ENCODE peak calls at places on chromosomes 7 and 10, in eight cellular contexts. P is adrenal gland, Y is breast epithelium, L is GM13977, N is endodermal cell, O is A549, F is astrocyte of the spinal cord, G is neural crest cell. Q is an unnamed sample.
A peak's percentile ranks its signal among the peaks of the same experiment; 100 is the strongest.

GRCh38 chr7:94145602-94146001 is 141.4 kb upstream of the BET1 start:
- DNase-seq in P (no peak), Y (no peak), L (no peak), N (no peak), O (peak; percentile 26), F (peak; percentile 44), G (no peak), Q (no peak)

GRCh38 chr7:1889556-1890181 is 219.6 kb downstream of the ELFN1 start:
- DNase-seq in P (no peak), Y (no peak), L (no peak), N (no peak), O (no peak), F (peak; percentile 76), G (no peak), Q (peak; percentile 10)

GRCh38 chr7:20504060-20504459 is 111.4 kb upstream of the ABCB5 start:
- DNase-seq in P (no peak), Y (no peak), L (no peak), N (no peak), O (no peak), F (no peak), G (no peak), Q (no peak)

GRCh38 chr7:6197801-6198551 is 74.4 kb downstream of the CYTH3 start:
- DNase-seq in P (no peak), Y (no peak), L (no peak), N (no peak), O (no peak), F (no peak), G (no peak), Q (no peak)

GRCh38 chr7:48101880-48102448 is 12.9 kb downstream of the UPP1 start:
- DNase-seq in P (peak; percentile 47), Y (no peak), L (no peak), N (peak; percentile 60), O (no peak), F (no peak), G (no peak), Q (no peak)

GRCh38 chr10:25699631-25700030 is 234.4 kb upstream of the MYO3A start:
- DNase-seq in P (no peak), Y (no peak), L (no peak), N (no peak), O (no peak), F (no peak), G (no peak), Q (no peak)

GRCh38 chr10:114542373-114542772 is 115.7 kb downstream of the ABLIM1 start:
- DNase-seq in P (no peak), Y (no peak), L (no peak), N (no peak), O (no peak), F (no peak), G (no peak), Q (no peak)

GRCh38 chr7:73899731-73900142 is 38.8 kb downstream of the TMEM270 start:
- DNase-seq in P (no peak), Y (no peak), L (no peak), N (peak; percentile 48), O (no peak), F (peak; percentile 68), G (no peak), Q (no peak)

GRCh38 chr10:102555781-102556328 is 52.1 kb downstream of the SUFU start:
- DNase-seq in P (peak; percentile 71), Y (no peak), L (no peak), N (no peak), O (no peak), F (peak; percentile 77), G (no peak), Q (no peak)

GRCh38 chr10:123331438-123331837 is 177.2 kb downstream of the BUB3 start:
- DNase-seq in P (no peak), Y (no peak), L (no peak), N (no peak), O (no peak), F (peak; percentile 5), G (no peak), Q (no peak)

GRCh38 chr10:110163192-110163773 is 44.1 kb upstream of the MXI1 start:
- DNase-seq in P (no peak), Y (no peak), L (no peak), N (peak; percentile 74), O (no peak), F (no peak), G (no peak), Q (no peak)

GRCh38 chr7:19519443-19519977 is 189.3 kb downstream of the POLR1F start:
- DNase-seq in P (no peak), Y (no peak), L (no peak), N (no peak), O (no peak), F (peak; percentile 74), G (no peak), Q (no peak)

GRCh38 chr7:144982133-144982532 is 146.3 kb upstream of the TPK1 start:
- DNase-seq in P (no peak), Y (no peak), L (no peak), N (no peak), O (no peak), F (no peak), G (no peak), Q (no peak)

GRCh38 chr7:2182461-2182860 is 50.3 kb downstream of the MAD1L1 start:
- DNase-seq in P (no peak), Y (no peak), L (peak; percentile 82), N (no peak), O (no peak), F (no peak), G (no peak), Q (no peak)

GRCh38 chr10:24866615-24867583 is 85.5 kb downstream of the PRTFDC1 start:
- DNase-seq in P (peak; percentile 86), Y (no peak), L (no peak), N (peak; percentile 56), O (peak; percentile 58), F (peak; percentile 77), G (no peak), Q (no peak)

GRCh38 chr7:94173436-94173835 is 169.3 kb upstream of the BET1 start:
- DNase-seq in P (no peak), Y (no peak), L (no peak), N (no peak), O (no peak), F (no peak), G (no peak), Q (no peak)

GRCh38 chr7:108283252-108283651 is 153.1 kb upstream of the LAMB4 start:
- DNase-seq in P (no peak), Y (no peak), L (no peak), N (no peak), O (peak; percentile 45), F (no peak), G (no peak), Q (no peak)

GRCh38 chr10:79140083-79140793 is 71.5 kb downstream of the ZMIZ1 start:
- DNase-seq in P (no peak), Y (no peak), L (no peak), N (no peak), O (no peak), F (no peak), G (no peak), Q (no peak)

GRCh38 chr7:12655161-12655560 is 32.3 kb upstream of the ARL4A start:
- DNase-seq in P (no peak), Y (no peak), L (no peak), N (no peak), O (no peak), F (no peak), G (no peak), Q (no peak)

GRCh38 chr10:13348216-13349017 is at the start of gene SEPHS1:
- DNase-seq in P (peak; percentile 83), Y (peak; percentile 57), L (peak; percentile 94), N (peak; percentile 92), O (peak; percentile 90), F (peak; percentile 79), G (peak; percentile 72), Q (peak; percentile 83)
- TF ChIP-seq CTCF in P (no peak), Y (no peak), L (peak; percentile 23), N (no peak), O (peak; percentile 25), F (no peak), G (no peak), Q (no peak)

DNA sequence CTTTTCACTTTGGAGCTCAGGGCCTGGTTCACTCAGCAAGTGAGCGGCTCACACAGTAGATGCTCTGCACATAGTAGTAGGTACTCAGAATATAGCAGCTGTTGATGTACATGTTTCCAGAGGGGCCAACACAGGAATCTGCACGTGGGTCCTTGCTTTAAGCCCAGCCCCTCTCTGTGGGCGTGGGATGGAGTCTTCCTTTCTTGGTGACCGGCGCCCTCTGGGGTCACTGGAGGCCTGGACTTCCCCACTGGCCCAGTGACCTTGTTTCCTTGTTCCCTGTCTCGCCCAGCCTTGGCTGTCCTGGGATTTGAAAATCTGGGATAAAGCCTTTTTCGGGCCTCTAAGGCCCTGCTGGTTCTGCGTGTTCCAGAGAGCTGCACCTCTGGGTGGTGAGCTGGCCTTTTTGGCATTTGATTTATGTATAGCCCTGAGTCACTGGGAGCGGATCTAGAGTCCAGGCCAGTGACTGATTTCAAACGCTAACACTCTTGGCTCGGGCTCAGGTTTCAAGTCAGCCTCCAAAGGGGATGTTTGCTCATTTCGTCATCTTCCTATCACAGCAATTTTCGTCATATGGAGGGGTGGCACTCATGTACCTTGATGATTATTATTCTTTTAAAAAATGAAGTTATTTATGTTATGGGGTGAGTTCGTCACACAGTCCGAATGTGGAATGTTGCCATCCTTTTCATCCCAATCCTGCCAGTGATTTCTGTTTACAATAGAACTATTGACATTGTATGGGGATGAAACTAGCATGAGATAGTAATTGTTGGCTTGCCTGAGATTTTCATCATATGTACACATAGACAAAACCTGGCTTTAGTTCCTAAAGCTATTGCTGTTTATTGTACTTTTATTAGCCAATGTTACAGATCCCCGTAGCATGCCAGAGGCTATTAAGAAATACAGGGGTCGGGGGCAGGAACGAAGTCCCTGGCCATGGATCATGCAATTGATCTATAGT is 65.5 kb downstream of the CUX1 start:
- DNase-seq in P (peak; percentile 97), Y (peak; percentile 65), L (no peak), N (peak; percentile 80), O (peak; percentile 100), F (peak; percentile 99), G (peak; percentile 30), Q (no peak)
- TF ChIP-seq CTCF in P (no peak), Y (no peak), L (peak; percentile 16), N (peak; percentile 56), O (peak; percentile 19), F (no peak), G (no peak), Q (no peak)

DNA sequence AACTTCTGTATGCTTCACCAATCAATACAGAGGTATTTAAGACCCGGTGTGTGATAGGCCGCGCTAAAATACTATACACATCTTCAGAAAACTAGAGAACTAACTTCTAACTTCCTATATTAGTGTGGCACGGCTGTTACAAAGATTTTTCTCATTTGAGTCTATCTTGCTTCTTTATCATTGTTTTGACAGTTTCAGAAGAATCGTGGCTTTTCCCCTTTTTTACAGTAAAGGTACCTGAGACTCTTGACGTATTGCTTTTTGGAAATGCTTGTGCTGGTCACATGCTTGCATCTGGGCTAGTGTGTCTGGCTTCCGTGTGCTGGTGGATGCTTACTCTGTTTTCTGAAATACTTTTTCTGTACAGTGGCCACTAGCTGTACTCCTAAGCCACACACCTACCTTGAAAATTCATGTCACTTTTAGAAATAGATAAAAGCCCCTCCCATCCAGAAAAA is 12.7 kb downstream of the IKZF1 start:
- DNase-seq in P (no peak), Y (no peak), L (peak; percentile 54), N (no peak), O (no peak), F (no peak), G (no peak), Q (no peak)
- TF ChIP-seq CTCF in P (no peak), Y (no peak), L (no peak), N (no peak), O (no peak), F (no peak), G (no peak), Q (no peak)

DNA sequence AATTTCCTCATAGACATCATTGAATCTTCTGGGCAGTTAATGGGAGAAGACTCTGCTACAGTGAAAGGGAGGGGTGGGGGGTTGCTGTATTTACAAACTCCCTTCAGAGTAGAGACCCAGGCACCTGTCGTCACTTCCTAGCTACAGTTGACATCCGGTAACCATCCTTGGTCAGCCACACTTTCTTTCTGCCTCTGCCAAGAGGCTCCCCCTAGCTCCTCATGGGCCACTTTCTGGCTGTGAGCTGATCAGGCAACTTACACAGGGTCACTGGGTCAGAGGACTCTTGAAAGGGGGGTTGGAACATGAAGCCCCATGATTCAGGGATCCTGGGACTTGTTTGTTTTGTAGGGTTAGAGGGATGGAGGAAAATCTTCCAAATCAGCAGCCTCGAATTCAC is 1.2 kb downstream of the TECPR1 start:
- DNase-seq in P (no peak), Y (no peak), L (peak; percentile 78), N (no peak), O (no peak), F (no peak), G (no peak), Q (no peak)
- TF ChIP-seq CTCF in P (no peak), Y (no peak), L (no peak), N (no peak), O (no peak), F (no peak), G (no peak), Q (no peak)